ENCODE peak calls at places on chromosomes 16 and 17, in ten cellular contexts. M is HCT116, K is esophagus muscularis mucosa, U is spleen, C is GM23338, F is stomach, G is sigmoid colon, A is HepG2, E is Panc1, L is H1. T is an unnamed sample.

GRCh38 chr17:9842057-9842758 is 16.5 kb downstream of the GLP2R start:
- DNase-seq in M (no peak), K (no peak), U (no peak), C (no peak), F (peak; percentile 27), G (peak; percentile 95), A (peak; percentile 13), E (no peak), L (no peak), T (no peak)

GRCh38 chr17:39099686-39100293 is 51.6 kb downstream of the PLXDC1 start:
- DNase-seq in M (no peak), K (peak; percentile 94), U (no peak), C (no peak), F (no peak), G (peak; percentile 89), A (no peak), E (no peak), L (no peak), T (no peak)

GRCh38 chr17:64564098-64564497 is 57.3 kb downstream of the CEP95 start:
- DNase-seq in M (no peak), K (no peak), U (no peak), C (no peak), F (no peak), G (no peak), A (no peak), E (no peak), L (no peak), T (no peak)

GRCh38 chr17:77269696-77270681 is 129.2 kb downstream of the SEC14L1 start:
- DNase-seq in M (no peak), K (no peak), U (no peak), C (no peak), F (no peak), G (no peak), A (no peak), E (no peak), L (no peak), T (no peak)

GRCh38 chr17:76667786-76668453 is 24.4 kb upstream of the ST6GALNAC1 start:
- DNase-seq in M (no peak), K (no peak), U (no peak), C (no peak), F (no peak), G (peak; percentile 29), A (no peak), E (no peak), L (no peak), T (no peak)

GRCh38 chr16:22340945-22341344 is 33.5 kb downstream of the CDR2 start:
- DNase-seq in M (no peak), K (no peak), U (no peak), C (no peak), F (no peak), G (no peak), A (no peak), E (no peak), L (no peak), T (no peak)

GRCh38 chr17:732788-733720 is 658 bp downstream of the TLCD3A start:
- DNase-seq in M (no peak), K (no peak), U (peak; percentile 79), C (peak; percentile 71), F (peak; percentile 61), G (peak; percentile 75), A (no peak), E (no peak), L (peak; percentile 69), T (no peak)

GRCh38 chr17:77323413-77324171 is 182.8 kb downstream of the SEC14L1 start:
- DNase-seq in M (no peak), K (no peak), U (peak; percentile 85), C (no peak), F (peak; percentile 38), G (peak; percentile 82), A (no peak), E (no peak), L (peak; percentile 43), T (peak; percentile 26)

GRCh38 chr17:61422869-61423268 is 23.2 kb downstream of the TBX2 start:
- DNase-seq in M (no peak), K (no peak), U (no peak), C (no peak), F (no peak), G (no peak), A (no peak), E (no peak), L (no peak), T (no peak)

GRCh38 chr16:57260294-57260929 is 15.4 kb downstream of the ARL2BP start:
- DNase-seq in M (no peak), K (no peak), U (peak; percentile 63), C (peak; percentile 79), F (peak; percentile 24), G (peak; percentile 59), A (no peak), E (no peak), L (peak; percentile 60), T (peak; percentile 37)

GRCh38 chr17:80981062-80981902 is 10.4 kb upstream of the CHMP6 start:
- DNase-seq in M (no peak), K (no peak), U (peak; percentile 82), C (peak; percentile 68), F (no peak), G (no peak), A (no peak), E (no peak), L (peak; percentile 91), T (no peak)

GRCh38 chr17:64411999-64412771 is 21.5 kb upstream of the PECAM1 start:
- DNase-seq in M (no peak), K (no peak), U (peak; percentile 90), C (peak; percentile 86), F (no peak), G (peak; percentile 80), A (no peak), E (no peak), L (peak; percentile 67), T (no peak)

GRCh38 chr16:25265968-25266367 is 8.3 kb upstream of the ZKSCAN2 start:
- DNase-seq in M (no peak), K (no peak), U (no peak), C (no peak), F (no peak), G (no peak), A (no peak), E (no peak), L (no peak), T (no peak)
- TF ChIP-seq POLR2AphosphoS5 in M (no peak), K (no peak), U (no peak), C (no peak), F (no peak), G (no peak), A (no peak), E (no peak), L (no peak), T (no peak)

GRCh38 chr17:45839442-45839841 is 5.2 kb upstream of the SPPL2C start:
- DNase-seq in M (no peak), K (no peak), U (no peak), C (no peak), F (no peak), G (no peak), A (no peak), E (no peak), L (no peak), T (no peak)
- TF ChIP-seq CTCF in M (no peak), K (no peak), U (no peak), C (no peak), F (no peak), G (no peak), A (no peak), E (no peak), L (no peak), T (no peak)

GRCh38 chr16:273547-274421 is 2.0 kb downstream of the RGS11 start:
- DNase-seq in M (no peak), K (no peak), U (no peak), C (no peak), F (peak; percentile 63), G (no peak), A (no peak), E (no peak), L (no peak), T (no peak)

GRCh38 chr16:275786-276232 is at the start of gene RGS11:
- DNase-seq in M (no peak), K (no peak), U (no peak), C (no peak), F (no peak), G (no peak), A (no peak), E (no peak), L (no peak), T (no peak)

GRCh38 chr16:275041-275621 is 613 bp downstream of the RGS11 start:
- DNase-seq in M (no peak), K (no peak), U (no peak), C (peak; percentile 62), F (no peak), G (no peak), A (no peak), E (no peak), L (no peak), T (no peak)

GRCh38 chr16:278863-279366 is 1.5 kb upstream of the ARHGDIG start:
- DNase-seq in M (no peak), K (no peak), U (no peak), C (peak; percentile 70), F (peak; percentile 87), G (no peak), A (peak; percentile 12), E (peak; percentile 7), L (no peak), T (no peak)

DNA sequence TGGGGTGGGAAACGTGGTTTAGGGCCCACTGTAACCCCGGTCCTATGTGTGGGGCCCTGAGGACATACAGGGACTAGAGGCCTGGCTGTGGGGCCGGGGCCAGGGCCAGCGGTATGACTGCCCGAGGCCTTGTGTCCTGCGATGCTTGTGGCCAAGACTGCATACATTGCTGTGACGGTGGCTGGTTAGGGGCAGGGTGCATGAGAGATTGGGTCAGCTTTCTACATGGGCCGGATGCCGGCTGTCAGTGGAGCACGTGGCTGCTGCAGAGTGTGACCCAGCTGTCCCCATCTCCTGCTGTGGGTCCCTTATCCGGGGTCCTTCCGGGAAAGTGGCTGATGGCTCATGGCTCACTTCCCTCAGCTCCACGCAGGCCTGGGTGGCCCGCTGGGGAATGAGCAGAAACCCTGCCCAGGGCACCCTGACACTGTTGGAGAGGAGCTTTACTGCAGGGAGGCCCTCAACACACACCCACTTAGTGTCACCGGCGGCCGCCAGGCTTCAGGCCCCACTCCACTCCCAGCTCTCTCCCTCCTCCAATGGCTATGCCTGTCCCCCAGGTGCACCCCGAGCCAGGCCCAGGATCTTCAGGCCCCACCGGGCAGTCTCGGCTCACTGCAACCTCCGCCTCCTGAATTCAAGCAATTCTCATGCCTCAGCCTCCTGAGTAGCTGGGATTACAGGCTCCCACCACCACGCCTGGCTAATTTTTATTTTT is 775 bp upstream of the RGS11 start:
- DNase-seq in M (no peak), K (no peak), U (no peak), C (no peak), F (no peak), G (no peak), A (no peak), E (no peak), L (no peak), T (no peak)
- TF ChIP-seq POLR2AphosphoS5 in M (no peak), K (no peak), U (no peak), C (no peak), F (no peak), G (no peak), A (no peak), E (no peak), L (no peak), T (no peak)

DNA sequence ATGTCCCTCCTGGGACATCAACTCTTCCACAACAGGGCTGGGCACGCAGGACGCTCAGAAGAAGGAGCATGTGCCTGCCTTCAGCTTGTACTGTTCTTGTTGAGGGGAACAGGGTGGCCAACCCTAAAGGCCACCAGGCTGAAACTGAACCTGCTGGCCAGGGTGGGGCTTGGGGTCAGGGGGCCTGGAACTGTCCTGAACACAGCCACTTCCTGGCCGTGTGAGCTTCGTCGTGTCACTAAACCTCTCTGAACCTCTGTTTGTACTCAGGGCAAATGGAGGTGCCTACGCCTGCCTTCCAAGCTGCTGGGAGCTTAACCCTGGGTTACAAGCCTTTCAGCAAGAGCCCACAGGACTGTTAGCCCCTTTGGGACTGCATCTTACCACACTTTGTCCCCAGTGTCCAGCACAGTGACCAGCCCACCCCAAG is 6.7 kb downstream of the ARHGAP27 start:
- DNase-seq in M (no peak), K (no peak), U (peak; percentile 63), C (no peak), F (no peak), G (no peak), A (no peak), E (no peak), L (no peak), T (no peak)
- TF ChIP-seq CTCF in M (no peak), K (no peak), U (no peak), C (no peak), F (no peak), G (no peak), A (no peak), E (peak; percentile 18), L (no peak), T (no peak)